ENCODE peak calls at places on chromosomes 11 and 22, in five cellular contexts. One of them, this sample, is unnamed.

GRCh38 chr11:8811571-8811970 is 99.4 kb upstream of the AKIP1 start:
- DNase-seq in hepatic stellate cell: peak
- DNase-seq in amniotic epithelial cell: no peak
- DNase-seq in CD8-positive, alpha-beta T cell: no peak
- DNase-seq in PC-3: no peak
- DNase-seq in this sample: no peak

GRCh38 chr22:27474112-27474571 is 327.4 kb downstream of the MN1 start:
- DNase-seq in hepatic stellate cell: no peak
- DNase-seq in amniotic epithelial cell: peak
- DNase-seq in CD8-positive, alpha-beta T cell: no peak
- DNase-seq in PC-3: peak
- DNase-seq in this sample: no peak

GRCh38 chr22:50678651-50679521 is 6.3 kb downstream of the SHANK3 start:
- DNase-seq in hepatic stellate cell: no peak
- DNase-seq in amniotic epithelial cell: no peak
- DNase-seq in CD8-positive, alpha-beta T cell: no peak
- DNase-seq in PC-3: no peak
- DNase-seq in this sample: no peak

GRCh38 chr11:1218788-1219445 is 3.9 kb upstream of the MUC5B start:
- DNase-seq in hepatic stellate cell: no peak
- DNase-seq in amniotic epithelial cell: no peak
- DNase-seq in CD8-positive, alpha-beta T cell: no peak
- DNase-seq in PC-3: no peak
- DNase-seq in this sample: no peak

GRCh38 chr22:26430600-26430999 is 1.5 kb downstream of the ASPHD2 start:
- DNase-seq in hepatic stellate cell: no peak
- DNase-seq in amniotic epithelial cell: no peak
- DNase-seq in CD8-positive, alpha-beta T cell: no peak
- DNase-seq in PC-3: no peak
- DNase-seq in this sample: no peak

GRCh38 chr22:36486619-36487384 is 5.4 kb upstream of the TXN2 start:
- DNase-seq in hepatic stellate cell: no peak
- DNase-seq in amniotic epithelial cell: peak
- DNase-seq in CD8-positive, alpha-beta T cell: peak
- DNase-seq in PC-3: peak
- DNase-seq in this sample: peak

GRCh38 chr11:68200639-68201038 is 12.5 kb downstream of the KMT5B start:
- DNase-seq in hepatic stellate cell: peak
- DNase-seq in amniotic epithelial cell: peak
- DNase-seq in CD8-positive, alpha-beta T cell: no peak
- DNase-seq in PC-3: no peak
- DNase-seq in this sample: peak

GRCh38 chr11:111105566-111105965 is 140.0 kb upstream of the POU2AF2 start:
- DNase-seq in hepatic stellate cell: no peak
- DNase-seq in amniotic epithelial cell: peak
- DNase-seq in CD8-positive, alpha-beta T cell: no peak
- DNase-seq in PC-3: no peak
- DNase-seq in this sample: peak

GRCh38 chr22:19764050-19764593 is 3.5 kb downstream of the TBX1 start:
- DNase-seq in hepatic stellate cell: no peak
- DNase-seq in amniotic epithelial cell: no peak
- DNase-seq in CD8-positive, alpha-beta T cell: no peak
- DNase-seq in PC-3: no peak
- DNase-seq in this sample: no peak

GRCh38 chr11:100791873-100792272 is 104.8 kb downstream of the ARHGAP42 start:
- DNase-seq in hepatic stellate cell: no peak
- DNase-seq in amniotic epithelial cell: no peak
- DNase-seq in CD8-positive, alpha-beta T cell: no peak
- DNase-seq in PC-3: peak
- DNase-seq in this sample: no peak

GRCh38 chr11:33976351-33977199 is 75.0 kb upstream of the CAPRIN1 start:
- DNase-seq in hepatic stellate cell: no peak
- DNase-seq in amniotic epithelial cell: peak
- DNase-seq in CD8-positive, alpha-beta T cell: no peak
- DNase-seq in PC-3: no peak
- DNase-seq in this sample: peak

GRCh38 chr11:19258651-19259230 is 18.0 kb upstream of the E2F8 start:
- DNase-seq in hepatic stellate cell: no peak
- DNase-seq in amniotic epithelial cell: no peak
- DNase-seq in CD8-positive, alpha-beta T cell: no peak
- DNase-seq in PC-3: no peak
- DNase-seq in this sample: no peak

GRCh38 chr11:80466570-80466969 is 1025.7 kb upstream of the TENM4 start:
- DNase-seq in hepatic stellate cell: no peak
- DNase-seq in amniotic epithelial cell: no peak
- DNase-seq in CD8-positive, alpha-beta T cell: no peak
- DNase-seq in PC-3: no peak
- DNase-seq in this sample: no peak

GRCh38 chr11:25961539-25961938 is 370.4 kb upstream of the ANO3 start:
- DNase-seq in hepatic stellate cell: no peak
- DNase-seq in amniotic epithelial cell: no peak
- DNase-seq in CD8-positive, alpha-beta T cell: no peak
- DNase-seq in PC-3: peak
- DNase-seq in this sample: no peak

GRCh38 chr11:85815186-85815911 is 4.4 kb upstream of the SYTL2 start:
- DNase-seq in hepatic stellate cell: peak
- DNase-seq in amniotic epithelial cell: peak
- DNase-seq in CD8-positive, alpha-beta T cell: no peak
- DNase-seq in PC-3: peak
- DNase-seq in this sample: peak

GRCh38 chr22:29245626-29246385 is 22.0 kb downstream of the RHBDD3 start:
- DNase-seq in hepatic stellate cell: peak
- DNase-seq in amniotic epithelial cell: peak
- DNase-seq in CD8-positive, alpha-beta T cell: peak
- DNase-seq in PC-3: peak
- DNase-seq in this sample: peak

GRCh38 chr22:29633514-29634312 is 30.3 kb downstream of the NF2 start:
- DNase-seq in hepatic stellate cell: no peak
- DNase-seq in amniotic epithelial cell: no peak
- DNase-seq in CD8-positive, alpha-beta T cell: no peak
- DNase-seq in PC-3: peak
- DNase-seq in this sample: no peak

GRCh38 chr11:26286472-26287066 is 45.4 kb upstream of the ANO3 start:
- DNase-seq in hepatic stellate cell: no peak
- DNase-seq in amniotic epithelial cell: peak
- DNase-seq in CD8-positive, alpha-beta T cell: no peak
- DNase-seq in PC-3: peak
- DNase-seq in this sample: peak

GRCh38 chr22:50570861-50571260 is 7.4 kb downstream of the CPT1B start:
- DNase-seq in hepatic stellate cell: no peak
- DNase-seq in amniotic epithelial cell: no peak
- DNase-seq in CD8-positive, alpha-beta T cell: no peak
- DNase-seq in PC-3: no peak
- DNase-seq in this sample: no peak

GRCh38 chr22:44312766-44313165 is at the start of gene SHISAL1:
- DNase-seq in hepatic stellate cell: no peak
- DNase-seq in amniotic epithelial cell: peak
- DNase-seq in CD8-positive, alpha-beta T cell: no peak
- DNase-seq in PC-3: peak
- DNase-seq in this sample: peak

GRCh38 chr22:43126506-43127165 is 16.1 kb downstream of the BIK start:
- DNase-seq in hepatic stellate cell: peak
- DNase-seq in amniotic epithelial cell: peak
- DNase-seq in CD8-positive, alpha-beta T cell: no peak
- DNase-seq in PC-3: peak
- DNase-seq in this sample: peak